ENCODE peak calls at places on chromosomes 2 and 18, in nine cellular contexts. M is mesenchymal stem cell; E is activated B cell treated with CpG ODN at 0.5 μM for 24 hours; S is left cardiac atrium; A is tibial artery; G is MCF 10A; I is LoVo; O is CD8-positive, alpha-beta memory T cell; Z is hypothalamus. V is an unnamed sample.

GRCh38 chr2:109216332-109216731 is 87.3 kb downstream of the SH3RF3 start:
- DNase-seq in Z (no peak), M (no peak), E (no peak), S (no peak), G (peak), A (no peak), O (no peak), I (no peak), V (no peak)

GRCh38 chr2:31401580-31401979 is 13.0 kb downstream of the XDH start:
- DNase-seq in Z (no peak), M (peak), A (no peak), E (no peak), S (no peak), I (no peak), O (no peak), G (peak), V (no peak)

GRCh38 chr2:12341919-12342318 is 374.8 kb upstream of the TRIB2 start:
- DNase-seq in S (no peak), I (no peak), Z (no peak), A (no peak), G (peak), M (no peak), E (no peak), O (no peak), V (no peak)

GRCh38 chr2:238900511-238900910 is 52.6 kb downstream of the TWIST2 start:
- DNase-seq in E (no peak), Z (no peak), A (no peak), I (no peak), O (no peak), S (no peak), G (no peak), M (peak), V (no peak)

GRCh38 chr18:49459404-49460171 is 857 bp downstream of the DYM start:
- DNase-seq in G (no peak), E (no peak), S (no peak), O (no peak), I (no peak), M (peak), Z (no peak), A (peak), V (no peak)

GRCh38 chr2:203861197-203861596 is 6.4 kb upstream of the CTLA4 start:
- DNase-seq in I (no peak), M (no peak), Z (no peak), G (no peak), E (no peak), O (no peak), A (no peak), S (no peak), V (no peak)

GRCh38 chr2:102057502-102058292 is 65.9 kb downstream of the IL1R2 start:
- DNase-seq in E (no peak), I (no peak), O (no peak), M (no peak), A (no peak), Z (no peak), S (peak), G (no peak), V (no peak)

GRCh38 chr18:11807233-11807632 is 44.0 kb upstream of the CHMP1B start:
- DNase-seq in E (no peak), I (no peak), A (no peak), M (no peak), G (no peak), O (no peak), S (no peak), Z (no peak), V (no peak)

GRCh38 chr2:104658840-104659591 is 194.9 kb upstream of the POU3F3 start:
- DNase-seq in O (no peak), Z (no peak), G (no peak), M (no peak), A (no peak), I (no peak), E (no peak), S (peak), V (no peak)

GRCh38 chr18:21958707-21959457 is 210.5 kb upstream of the GATA6 start:
- DNase-seq in I (no peak), A (no peak), O (no peak), Z (no peak), E (no peak), G (no peak), M (no peak), S (no peak), V (no peak)

GRCh38 chr2:7835693-7836680 is 845.9 kb upstream of the ID2 start:
- DNase-seq in G (peak), O (no peak), S (no peak), M (no peak), I (no peak), Z (no peak), A (no peak), E (no peak), V (no peak)

GRCh38 chr18:77065221-77065981 is 67.2 kb downstream of the MBP start:
- DNase-seq in G (peak), M (peak), I (peak), A (peak), Z (no peak), E (no peak), O (peak), S (peak), V (peak)

GRCh38 chr2:64904405-64905329 is 84.5 kb upstream of the SLC1A4 start:
- DNase-seq in E (no peak), I (no peak), S (peak), Z (no peak), G (no peak), A (peak), O (no peak), M (no peak), V (no peak)

GRCh38 chr2:196681510-196681909 is 42.0 kb downstream of the CCDC150 start:
- DNase-seq in A (no peak), Z (no peak), O (no peak), E (no peak), I (no peak), S (no peak), M (no peak), G (no peak), V (no peak)